ENCODE peak calls at places on chromosomes 6 and 20, in five cellular contexts. C is psoas muscle, H is ovary, B is HCT116, L is body of pancreas. A is an unnamed sample.
A peak's percentile ranks its signal among the peaks of the same experiment; 100 is the strongest.

GRCh38 chr6:20978176-20978614 is 443.9 kb downstream of the CDKAL1 start:
- DNase-seq in C (no peak), B (no peak), L (no peak), H (no peak), A (no peak)

GRCh38 chr6:100176951-100177710 is 183.1 kb upstream of the MCHR2 start:
- DNase-seq in C (no peak), L (no peak), H (no peak), B (no peak), A (no peak)

GRCh38 chr6:155177369-155177961 is 86.3 kb upstream of the CLDN20 start:
- DNase-seq in L (peak; percentile 26), H (no peak), C (no peak), B (peak; percentile 61), A (no peak)

GRCh38 chr20:46022411-46023147 is 6.4 kb upstream of the SLC12A5 start:
- DNase-seq in B (no peak), L (peak; percentile 55), H (peak; percentile 51), C (peak; percentile 80), A (peak; percentile 82)

GRCh38 chr6:69668916-69669315 is 127.9 kb downstream of the LMBRD1 start:
- DNase-seq in C (no peak), H (no peak), L (no peak), B (no peak), A (no peak)

GRCh38 chr6:81075974-81076373 is 676.5 kb downstream of the TENT5A start:
- DNase-seq in C (no peak), B (peak; percentile 21), H (no peak), L (no peak), A (no peak)

GRCh38 chr6:131787955-131788712 is 19.7 kb upstream of the ENPP1 start:
- DNase-seq in L (peak; percentile 15), H (no peak), C (peak; percentile 74), B (no peak), A (no peak)

GRCh38 chr6:109092074-109092473 is 2.6 kb downstream of the SESN1 start:
- DNase-seq in B (no peak), L (no peak), H (no peak), C (no peak), A (no peak)

GRCh38 chr20:44070139-44070900 is 116.7 kb downstream of the JPH2 start:
- DNase-seq in H (no peak), L (no peak), C (no peak), B (no peak), A (no peak)

GRCh38 chr6:22826961-22827360 is 257.6 kb downstream of the HDGFL1 start:
- DNase-seq in C (no peak), B (no peak), H (no peak), L (no peak), A (no peak)

GRCh38 chr6:149419696-149420404 is 19.8 kb downstream of the SUMO4 start:
- DNase-seq in C (no peak), B (no peak), L (no peak), H (no peak), A (no peak)

GRCh38 chr6:115582386-115582785 is 478.3 kb downstream of the FRK start:
- DNase-seq in C (no peak), B (no peak), H (no peak), L (no peak), A (no peak)

GRCh38 chr20:47790032-47790965 is 5.0 kb upstream of the SULF2 start:
- DNase-seq in C (peak; percentile 42), L (no peak), B (no peak), H (no peak), A (no peak)

GRCh38 chr6:157075549-157076426 is 247.5 kb downstream of the TMEM242 start:
- DNase-seq in L (no peak), B (peak; percentile 3), C (no peak), H (no peak), A (no peak)

GRCh38 chr20:57476073-57476526 is 48.8 kb downstream of the CTCFL start:
- DNase-seq in B (no peak), H (peak; percentile 8), L (no peak), C (no peak), A (no peak)

GRCh38 chr20:49420811-49421295 is 61.6 kb downstream of the KCNB1 start:
- DNase-seq in L (no peak), C (peak; percentile 89), B (no peak), H (no peak), A (no peak)

GRCh38 chr20:4912380-4913142 is 88.7 kb downstream of the SLC23A2 start:
- DNase-seq in H (no peak), B (no peak), L (no peak), C (no peak), A (peak; percentile 33)

GRCh38 chr20:50464725-50465650 is 45.2 kb upstream of the PTPN1 start:
- DNase-seq in B (no peak), L (no peak), C (no peak), H (no peak), A (no peak)

GRCh38 chr6:56382416-56382940 is 135.1 kb upstream of the COL21A1 start:
- DNase-seq in B (no peak), C (no peak), L (no peak), H (no peak), A (no peak)

GRCh38 chr6:158008894-158009891 is 27.5 kb downstream of the SYNJ2 start:
- DNase-seq in B (no peak), H (peak; percentile 63), C (peak; percentile 81), L (peak; percentile 53), A (peak; percentile 73)

GRCh38 chr20:49854190-49854875 is 41.7 kb downstream of the SLC9A8 start:
- DNase-seq in B (no peak), L (no peak), C (no peak), H (no peak), A (no peak)

GRCh38 chr20:50625986-50626677 is 65.2 kb downstream of the RIPOR3 start:
- DNase-seq in H (peak; percentile 73), B (peak; percentile 36), L (peak; percentile 36), C (peak; percentile 86), A (peak; percentile 75)

GRCh38 chr6:35562060-35562459 is 49.4 kb upstream of the TULP1 start:
- DNase-seq in L (no peak), H (no peak), C (no peak), B (no peak), A (peak; percentile 63)

GRCh38 chr6:87705070-87705691 is 3.1 kb upstream of the AKIRIN2 start:
- DNase-seq in L (no peak), B (no peak), H (no peak), C (no peak), A (no peak)

GRCh38 chr6:46684771-46685170 is 2.9 kb upstream of the TDRD6 start:
- DNase-seq in B (no peak), L (no peak), H (no peak), C (no peak), A (no peak)

GRCh38 chr20:24746351-24746685 is 202.8 kb upstream of the CST7 start:
- DNase-seq in B (peak; percentile 48), C (no peak), H (no peak), L (peak; percentile 66), A (no peak)

GRCh38 chr6:1392813-1393640 is 3.7 kb downstream of the FOXF2 start:
- DNase-seq in C (no peak), H (no peak), L (no peak), B (no peak), A (no peak)

GRCh38 chr20:25222461-25223178 is 25.3 kb upstream of the PYGB start:
- DNase-seq in L (no peak), H (no peak), B (no peak), C (no peak), A (no peak)

GRCh38 chr20:63498950-63499332 is at the start of gene EEF1A2:
- DNase-seq in L (peak; percentile 42), C (peak; percentile 91), B (no peak), H (no peak), A (peak; percentile 89)

GRCh38 chr6:34553146-34553545 is 3.0 kb downstream of the SPDEF start:
- DNase-seq in C (no peak), H (no peak), L (no peak), B (no peak), A (no peak)

GRCh38 chr6:16707101-16707783 is 54.0 kb downstream of the ATXN1 start:
- DNase-seq in L (no peak), H (no peak), B (no peak), C (no peak), A (no peak)

GRCh38 chr20:53003420-53003819 is 31.3 kb downstream of the TSHZ2 start:
- DNase-seq in B (no peak), L (no peak), H (no peak), C (no peak), A (no peak)

GRCh38 chr6:52512199-52512598 is 64.7 kb downstream of the TRAM2 start:
- DNase-seq in C (peak; percentile 63), B (peak; percentile 10), H (peak; percentile 66), L (no peak), A (peak; percentile 72)

GRCh38 chr20:24146231-24146634 is 157.7 kb upstream of the GGTLC1 start:
- DNase-seq in H (no peak), L (no peak), C (no peak), B (no peak), A (no peak)

GRCh38 chr20:16535281-16535680 is 38.0 kb downstream of the KIF16B start:
- DNase-seq in H (no peak), L (no peak), B (no peak), C (no peak), A (no peak)

DNA sequence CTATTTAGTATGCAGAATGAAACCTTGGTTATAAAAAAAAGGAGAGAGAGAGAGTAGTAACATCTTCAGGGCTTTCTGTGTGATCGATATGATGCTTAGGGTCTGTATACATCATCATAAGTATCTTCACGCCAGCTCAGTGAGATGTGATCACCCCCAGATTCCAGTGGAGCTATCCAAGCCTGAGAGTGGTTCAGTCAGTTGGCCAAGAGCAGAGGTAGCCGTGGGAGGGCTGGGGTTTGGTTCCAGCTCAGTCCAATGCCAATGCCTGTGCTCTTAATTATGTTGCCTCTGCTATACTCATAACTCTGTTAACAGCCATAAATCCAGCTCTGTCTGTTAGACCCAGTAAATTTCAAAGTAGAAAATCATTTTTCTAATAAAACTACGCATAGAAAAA is 8.7 kb downstream of the CD83 start:
- DNase-seq in H (no peak), B (no peak), L (no peak), C (no peak), A (no peak)
- H3K4me1 ChIP-seq in H (peaks cover 2% of the 10 kb centered on the region), B (no peaks in the 10 kb centered on the region), L (no peaks in the 10 kb centered on the region), C (no peaks in the 10 kb centered on the region), A (no peaks in the 10 kb centered on the region)

GRCh38 chr6:72755752-72756151 is 133.9 kb downstream of the KCNQ5 start:
- DNase-seq in L (no peak), H (no peak), C (no peak), B (no peak), A (no peak)
- H3K27ac ChIP-seq in L (no peak overlapping the region), H (no peak overlapping the region), C (peak overlapping the region; percentile 31), B (no peak overlapping the region), A (no peak overlapping the region)

GRCh38 chr20:35496481-35496880 is 33.0 kb downstream of the C20orf173 start:
- DNase-seq in B (no peak), L (no peak), C (no peak), H (no peak), A (no peak)

GRCh38 chr20:35502352-35502751 is 27.1 kb downstream of the C20orf173 start:
- DNase-seq in L (no peak), B (no peak), C (no peak), H (no peak), A (no peak)

GRCh38 chr20:35497320-35497719 is 32.1 kb downstream of the C20orf173 start:
- DNase-seq in B (no peak), H (peak; percentile 63), L (no peak), C (no peak), A (peak; percentile 65)

GRCh38 chr20:35499271-35499670 is 30.2 kb downstream of the C20orf173 start:
- DNase-seq in H (no peak), C (no peak), B (no peak), L (no peak), A (no peak)

GRCh38 chr20:35497780-35498189 is 31.7 kb downstream of the C20orf173 start:
- DNase-seq in C (peak; percentile 93), L (peak; percentile 41), B (no peak), H (peak; percentile 86), A (peak; percentile 86)
- H3K4me1 ChIP-seq in C (peaks cover 30% of the 10 kb centered on the region), L (no peaks in the 10 kb centered on the region), B (no peaks in the 10 kb centered on the region), H (peaks cover 7% of the 10 kb centered on the region), A (peaks cover 2% of the 10 kb centered on the region)

GRCh38 chr6:53829698-53830221 is 35.0 kb downstream of the LRRC1 start:
- DNase-seq in L (no peak), C (no peak), B (no peak), H (no peak), A (no peak)
- H3K27ac ChIP-seq in L (no peak overlapping the region), C (no peak overlapping the region), B (no peak overlapping the region), H (no peak overlapping the region), A (no peak overlapping the region)